ENCODE peak calls at places on chromosome 19, in ten cellular contexts. One of them, this sample, is unnamed.

GRCh38 chr19:30640266-30640965 is 268.2 kb downstream of the ZNF536 start:
- DNase-seq in activated T-helper 1 cell treated with anti-CD3 and anti-CD28 coated beads, Interleukin-2, amount 50 U/mL, for 16 hours: no peak
- DNase-seq in HS-5: no peak
- DNase-seq in NCI-H2081: no peak
- DNase-seq in glutamatergic neuron: no peak
- DNase-seq in putamen: no peak
- DNase-seq in ascending aorta: no peak
- DNase-seq in EL: no peak
- DNase-seq in NCI-H1417: no peak
- DNase-seq in hippocampal formation: no peak
- DNase-seq in this sample: no peak

GRCh38 chr19:42132030-42132628 is at the start of gene POU2F2:
- DNase-seq in hippocampal formation: no peak
- DNase-seq in NCI-H2081: no peak
- DNase-seq in HS-5: no peak
- DNase-seq in glutamatergic neuron: no peak
- DNase-seq in NCI-H1417: no peak
- DNase-seq in EL: peak
- DNase-seq in activated T-helper 1 cell treated with anti-CD3 and anti-CD28 coated beads, Interleukin-2, amount 50 U/mL, for 16 hours: peak
- DNase-seq in putamen: peak
- DNase-seq in ascending aorta: peak
- DNase-seq in this sample: no peak

GRCh38 chr19:14019100-14019499 is 8.8 kb upstream of the RLN3 start:
- DNase-seq in NCI-H2081: no peak
- DNase-seq in hippocampal formation: no peak
- DNase-seq in glutamatergic neuron: no peak
- DNase-seq in HS-5: no peak
- DNase-seq in activated T-helper 1 cell treated with anti-CD3 and anti-CD28 coated beads, Interleukin-2, amount 50 U/mL, for 16 hours: no peak
- DNase-seq in ascending aorta: no peak
- DNase-seq in putamen: no peak
- DNase-seq in EL: no peak
- DNase-seq in NCI-H1417: no peak
- DNase-seq in this sample: no peak

GRCh38 chr19:37218592-37218935 is 550 bp downstream of the ZNF383 start:
- DNase-seq in putamen: no peak
- DNase-seq in EL: no peak
- DNase-seq in NCI-H2081: no peak
- DNase-seq in hippocampal formation: no peak
- DNase-seq in ascending aorta: no peak
- DNase-seq in NCI-H1417: no peak
- DNase-seq in glutamatergic neuron: no peak
- DNase-seq in HS-5: no peak
- DNase-seq in activated T-helper 1 cell treated with anti-CD3 and anti-CD28 coated beads, Interleukin-2, amount 50 U/mL, for 16 hours: no peak
- DNase-seq in this sample: no peak

GRCh38 chr19:8065489-8066261 is 13.1 kb downstream of the CCL25 start:
- DNase-seq in activated T-helper 1 cell treated with anti-CD3 and anti-CD28 coated beads, Interleukin-2, amount 50 U/mL, for 16 hours: no peak
- DNase-seq in putamen: no peak
- DNase-seq in NCI-H1417: no peak
- DNase-seq in NCI-H2081: no peak
- DNase-seq in hippocampal formation: no peak
- DNase-seq in glutamatergic neuron: no peak
- DNase-seq in ascending aorta: no peak
- DNase-seq in HS-5: no peak
- DNase-seq in EL: no peak
- DNase-seq in this sample: no peak

GRCh38 chr19:3479819-3480215 is 508 bp downstream of the SMIM24 start:
- DNase-seq in HS-5: no peak
- DNase-seq in hippocampal formation: no peak
- DNase-seq in NCI-H1417: peak
- DNase-seq in EL: no peak
- DNase-seq in glutamatergic neuron: no peak
- DNase-seq in NCI-H2081: no peak
- DNase-seq in putamen: no peak
- DNase-seq in ascending aorta: no peak
- DNase-seq in activated T-helper 1 cell treated with anti-CD3 and anti-CD28 coated beads, Interleukin-2, amount 50 U/mL, for 16 hours: no peak
- DNase-seq in this sample: no peak

GRCh38 chr19:58394821-58395219 is 636 bp upstream of the RNF225 start:
- DNase-seq in ascending aorta: no peak
- DNase-seq in NCI-H1417: no peak
- DNase-seq in activated T-helper 1 cell treated with anti-CD3 and anti-CD28 coated beads, Interleukin-2, amount 50 U/mL, for 16 hours: no peak
- DNase-seq in putamen: no peak
- DNase-seq in HS-5: no peak
- DNase-seq in hippocampal formation: no peak
- DNase-seq in glutamatergic neuron: no peak
- DNase-seq in EL: no peak
- DNase-seq in NCI-H2081: no peak
- DNase-seq in this sample: no peak

GRCh38 chr19:10453852-10454251 is 33.5 kb downstream of the PDE4A start:
- DNase-seq in activated T-helper 1 cell treated with anti-CD3 and anti-CD28 coated beads, Interleukin-2, amount 50 U/mL, for 16 hours: no peak
- DNase-seq in hippocampal formation: no peak
- DNase-seq in EL: no peak
- DNase-seq in ascending aorta: no peak
- DNase-seq in NCI-H2081: no peak
- DNase-seq in putamen: no peak
- DNase-seq in glutamatergic neuron: no peak
- DNase-seq in HS-5: no peak
- DNase-seq in NCI-H1417: no peak
- DNase-seq in this sample: no peak

GRCh38 chr19:29858000-29858596 is 46.3 kb downstream of the CCNE1 start:
- DNase-seq in HS-5: no peak
- DNase-seq in hippocampal formation: no peak
- DNase-seq in NCI-H1417: no peak
- DNase-seq in activated T-helper 1 cell treated with anti-CD3 and anti-CD28 coated beads, Interleukin-2, amount 50 U/mL, for 16 hours: no peak
- DNase-seq in putamen: no peak
- DNase-seq in EL: no peak
- DNase-seq in glutamatergic neuron: peak
- DNase-seq in NCI-H2081: no peak
- DNase-seq in ascending aorta: no peak
- DNase-seq in this sample: no peak

GRCh38 chr19:55626350-55626749 is 2.0 kb upstream of the ZNF784 start:
- DNase-seq in putamen: no peak
- DNase-seq in NCI-H2081: no peak
- DNase-seq in NCI-H1417: no peak
- DNase-seq in EL: no peak
- DNase-seq in glutamatergic neuron: no peak
- DNase-seq in HS-5: no peak
- DNase-seq in hippocampal formation: no peak
- DNase-seq in activated T-helper 1 cell treated with anti-CD3 and anti-CD28 coated beads, Interleukin-2, amount 50 U/mL, for 16 hours: no peak
- DNase-seq in ascending aorta: no peak
- DNase-seq in this sample: no peak

This sample was measured in substantia nigra.